ENCODE peak calls at places on chromosomes 5 and 9, in eight cellular contexts. K, T, W, F, H, D, I and R are unnamed samples.

GRCh38 chr5:135391869-135392255 is 7.2 kb downstream of the MACROH2A1 start:
- DNase-seq in K (no peak), T (no peak), W (no peak), F (no peak), H (no peak), D (no peak), I (no peak), R (no peak)

GRCh38 chr5:141084487-141084989 is 9.9 kb upstream of the PCDHB2 start:
- DNase-seq in K (peak), T (peak), W (peak), F (no peak), H (no peak), D (peak), I (no peak), R (peak)

GRCh38 chr9:128203842-128204551 is 818 bp downstream of the DNM1 start:
- DNase-seq in K (no peak), T (peak), W (no peak), F (peak), H (no peak), D (peak), I (no peak), R (no peak)

GRCh38 chr9:82466616-82467251 is 478.2 kb downstream of the SPATA31D1 start:
- DNase-seq in K (no peak), T (no peak), W (no peak), F (no peak), H (peak), D (no peak), I (no peak), R (no peak)

GRCh38 chr9:31140316-31140715 is 1244.1 kb upstream of the ACO1 start:
- DNase-seq in K (no peak), T (peak), W (no peak), F (peak), H (no peak), D (no peak), I (no peak), R (no peak)

GRCh38 chr9:37676411-37676830 is 25.7 kb downstream of the FRMPD1 start:
- DNase-seq in K (no peak), T (peak), W (no peak), F (peak), H (no peak), D (no peak), I (no peak), R (peak)

GRCh38 chr5:175746851-175747250 is 89.0 kb downstream of the HRH2 start:
- DNase-seq in K (no peak), T (peak), W (peak), F (no peak), H (no peak), D (no peak), I (no peak), R (peak)

GRCh38 chr5:36724429-36725332 is 118.3 kb downstream of the SLC1A3 start:
- DNase-seq in K (peak), T (no peak), W (no peak), F (no peak), H (no peak), D (peak), I (peak), R (no peak)

GRCh38 chr5:178642351-178642909 is 15.6 kb upstream of the CLK4 start:
- DNase-seq in K (no peak), T (peak), W (peak), F (no peak), H (no peak), D (no peak), I (no peak), R (no peak)

GRCh38 chr5:35828092-35828598 is 28.5 kb upstream of the IL7R start:
- DNase-seq in K (no peak), T (no peak), W (no peak), F (no peak), H (no peak), D (no peak), I (no peak), R (no peak)

GRCh38 chr9:18920141-18920611 is 112.8 kb downstream of the SAXO1 start:
- DNase-seq in K (no peak), T (no peak), W (no peak), F (no peak), H (no peak), D (no peak), I (no peak), R (no peak)

GRCh38 chr5:158792186-158792585 is 307.5 kb downstream of the EBF1 start:
- DNase-seq in K (no peak), T (no peak), W (no peak), F (no peak), H (no peak), D (no peak), I (no peak), R (no peak)

GRCh38 chr5:6158974-6159863 is 219.1 kb downstream of the MED10 start:
- DNase-seq in K (no peak), T (peak), W (no peak), F (peak), H (no peak), D (no peak), I (no peak), R (no peak)

GRCh38 chr5:95984287-95984938 is 22.8 kb upstream of the ELL2 start:
- DNase-seq in K (no peak), T (peak), W (peak), F (no peak), H (no peak), D (no peak), I (no peak), R (no peak)

GRCh38 chr9:22117511-22118388 is 108.6 kb upstream of the CDKN2B start:
- DNase-seq in K (no peak), T (no peak), W (peak), F (no peak), H (no peak), D (no peak), I (no peak), R (no peak)